ENCODE peak calls at places on chromosomes 2 and 18, in eight cellular contexts. One of them, this sample, is unnamed.

GRCh38 chr2:74502720-74503505 is 3.5 kb upstream of the LBX2 start:
- DNase-seq in Peyer's patch: peak; percentile 93
- DNase-seq in lower lobe of right lung: peak; percentile 87
- DNase-seq in neuronal stem cell: no peak
- DNase-seq in stomach: peak; percentile 87
- DNase-seq in astrocyte: peak; percentile 67
- DNase-seq in uterus: peak; percentile 61
- DNase-seq in GM23248: peak; percentile 93
- DNase-seq in this sample: no peak

GRCh38 chr2:47767880-47768609 is 14.9 kb upstream of the MSH6 start:
- DNase-seq in Peyer's patch: peak; percentile 85
- DNase-seq in uterus: peak; percentile 58
- DNase-seq in neuronal stem cell: peak; percentile 59
- DNase-seq in GM23248: peak; percentile 54
- DNase-seq in lower lobe of right lung: peak; percentile 82
- DNase-seq in astrocyte: no peak
- DNase-seq in stomach: peak; percentile 77
- DNase-seq in this sample: peak; percentile 68

GRCh38 chr2:203804070-203804469 is 63.5 kb upstream of the CTLA4 start:
- DNase-seq in Peyer's patch: no peak
- DNase-seq in uterus: no peak
- DNase-seq in stomach: no peak
- DNase-seq in astrocyte: peak; percentile 100
- DNase-seq in neuronal stem cell: no peak
- DNase-seq in lower lobe of right lung: no peak
- DNase-seq in GM23248: peak; percentile 99
- DNase-seq in this sample: peak; percentile 35

GRCh38 chr2:19861771-19862170 is 40.0 kb downstream of the TTC32 start:
- DNase-seq in neuronal stem cell: no peak
- DNase-seq in lower lobe of right lung: no peak
- DNase-seq in GM23248: peak; percentile 71
- DNase-seq in stomach: no peak
- DNase-seq in astrocyte: peak; percentile 13
- DNase-seq in uterus: no peak
- DNase-seq in Peyer's patch: no peak
- DNase-seq in this sample: no peak

GRCh38 chr2:96521219-96521618 is 15.3 kb upstream of the ARID5A start:
- DNase-seq in lower lobe of right lung: no peak
- DNase-seq in neuronal stem cell: no peak
- DNase-seq in Peyer's patch: no peak
- DNase-seq in stomach: no peak
- DNase-seq in GM23248: no peak
- DNase-seq in astrocyte: no peak
- DNase-seq in uterus: no peak
- DNase-seq in this sample: no peak

GRCh38 chr2:200159829-200160781 is 146.4 kb upstream of the SPATS2L start:
- DNase-seq in uterus: no peak
- DNase-seq in neuronal stem cell: no peak
- DNase-seq in lower lobe of right lung: no peak
- DNase-seq in stomach: no peak
- DNase-seq in astrocyte: peak; percentile 67
- DNase-seq in GM23248: peak; percentile 63
- DNase-seq in Peyer's patch: no peak
- DNase-seq in this sample: no peak

GRCh38 chr2:235747868-235748144 is 254.0 kb downstream of the AGAP1 start:
- DNase-seq in uterus: no peak
- DNase-seq in Peyer's patch: no peak
- DNase-seq in GM23248: peak; percentile 58
- DNase-seq in lower lobe of right lung: no peak
- DNase-seq in neuronal stem cell: no peak
- DNase-seq in stomach: no peak
- DNase-seq in astrocyte: no peak
- DNase-seq in this sample: no peak

GRCh38 chr2:138742446-138743057 is 37.6 kb downstream of the NXPH2 start:
- DNase-seq in uterus: no peak
- DNase-seq in astrocyte: no peak
- DNase-seq in stomach: no peak
- DNase-seq in GM23248: no peak
- DNase-seq in Peyer's patch: no peak
- DNase-seq in lower lobe of right lung: no peak
- DNase-seq in neuronal stem cell: no peak
- DNase-seq in this sample: no peak

GRCh38 chr2:224103603-224104002 is 64.5 kb upstream of the SERPINE2 start:
- DNase-seq in Peyer's patch: no peak
- DNase-seq in neuronal stem cell: no peak
- DNase-seq in lower lobe of right lung: no peak
- DNase-seq in astrocyte: no peak
- DNase-seq in uterus: no peak
- DNase-seq in stomach: no peak
- DNase-seq in GM23248: no peak
- DNase-seq in this sample: no peak

GRCh38 chr2:70143314-70144150 is 47.3 kb downstream of the C2orf42 start:
- DNase-seq in GM23248: peak; percentile 61
- DNase-seq in neuronal stem cell: no peak
- DNase-seq in Peyer's patch: peak; percentile 73
- DNase-seq in stomach: peak; percentile 60
- DNase-seq in uterus: peak; percentile 67
- DNase-seq in astrocyte: peak; percentile 25
- DNase-seq in lower lobe of right lung: peak; percentile 52
- DNase-seq in this sample: peak; percentile 25

GRCh38 chr2:101190753-101191516 is 39.8 kb upstream of the TBC1D8 start:
- DNase-seq in stomach: no peak
- DNase-seq in Peyer's patch: no peak
- DNase-seq in GM23248: peak; percentile 19
- DNase-seq in uterus: no peak
- DNase-seq in lower lobe of right lung: no peak
- DNase-seq in astrocyte: no peak
- DNase-seq in neuronal stem cell: no peak
- DNase-seq in this sample: no peak

GRCh38 chr2:178796079-178796677 is 11.0 kb downstream of the TTN start:
- DNase-seq in uterus: no peak
- DNase-seq in astrocyte: peak; percentile 35
- DNase-seq in lower lobe of right lung: no peak
- DNase-seq in GM23248: peak; percentile 67
- DNase-seq in Peyer's patch: no peak
- DNase-seq in stomach: no peak
- DNase-seq in neuronal stem cell: peak; percentile 11
- DNase-seq in this sample: no peak

GRCh38 chr2:145184741-145185671 is 665.1 kb upstream of the ZEB2 start:
- DNase-seq in neuronal stem cell: no peak
- DNase-seq in Peyer's patch: no peak
- DNase-seq in GM23248: peak; percentile 75
- DNase-seq in uterus: no peak
- DNase-seq in stomach: no peak
- DNase-seq in lower lobe of right lung: no peak
- DNase-seq in astrocyte: peak; percentile 73
- DNase-seq in this sample: no peak

GRCh38 chr2:105929506-105929905 is 184.8 kb downstream of the NCK2 start:
- DNase-seq in GM23248: peak; percentile 4
- DNase-seq in Peyer's patch: peak; percentile 78
- DNase-seq in lower lobe of right lung: no peak
- DNase-seq in stomach: peak; percentile 26
- DNase-seq in uterus: no peak
- DNase-seq in neuronal stem cell: no peak
- DNase-seq in astrocyte: no peak
- DNase-seq in this sample: peak; percentile 59

GRCh38 chr2:205086689-205087088 is 541.4 kb downstream of the PARD3B start:
- DNase-seq in stomach: no peak
- DNase-seq in GM23248: peak; percentile 18
- DNase-seq in astrocyte: peak; percentile 9
- DNase-seq in neuronal stem cell: no peak
- DNase-seq in uterus: no peak
- DNase-seq in lower lobe of right lung: no peak
- DNase-seq in Peyer's patch: no peak
- DNase-seq in this sample: no peak

GRCh38 chr2:190862591-190862991 is 18.0 kb upstream of the GLS start:
- DNase-seq in neuronal stem cell: no peak
- DNase-seq in Peyer's patch: no peak
- DNase-seq in GM23248: peak; percentile 63
- DNase-seq in uterus: no peak
- DNase-seq in stomach: no peak
- DNase-seq in astrocyte: peak; percentile 57
- DNase-seq in lower lobe of right lung: no peak
- DNase-seq in this sample: no peak

GRCh38 chr2:120243211-120243610 is 9.4 kb upstream of the RALB start:
- DNase-seq in Peyer's patch: peak; percentile 59
- DNase-seq in neuronal stem cell: no peak
- DNase-seq in astrocyte: peak; percentile 28
- DNase-seq in GM23248: peak; percentile 60
- DNase-seq in uterus: no peak
- DNase-seq in lower lobe of right lung: no peak
- DNase-seq in stomach: no peak
- DNase-seq in this sample: no peak

GRCh38 chr18:62388855-62389760 is 64.0 kb downstream of the TNFRSF11A start:
- DNase-seq in stomach: no peak
- DNase-seq in Peyer's patch: no peak
- DNase-seq in GM23248: peak; percentile 15
- DNase-seq in lower lobe of right lung: no peak
- DNase-seq in astrocyte: no peak
- DNase-seq in uterus: no peak
- DNase-seq in neuronal stem cell: no peak
- DNase-seq in this sample: no peak

GRCh38 chr2:1136071-1136470 is 185.4 kb downstream of the SNTG2 start:
- DNase-seq in lower lobe of right lung: no peak
- DNase-seq in astrocyte: no peak
- DNase-seq in neuronal stem cell: no peak
- DNase-seq in stomach: no peak
- DNase-seq in GM23248: peak; percentile 40
- DNase-seq in Peyer's patch: no peak
- DNase-seq in uterus: no peak
- DNase-seq in this sample: no peak

GRCh38 chr2:234705108-234705507 is 208.2 kb upstream of the ARL4C start:
- DNase-seq in uterus: no peak
- DNase-seq in astrocyte: peak; percentile 97
- DNase-seq in neuronal stem cell: no peak
- DNase-seq in lower lobe of right lung: no peak
- DNase-seq in stomach: no peak
- DNase-seq in Peyer's patch: no peak
- DNase-seq in GM23248: peak; percentile 86
- DNase-seq in this sample: no peak

GRCh38 chr2:36423172-36423571 is 67.6 kb downstream of the CRIM1 start:
- DNase-seq in stomach: no peak
- DNase-seq in Peyer's patch: no peak
- DNase-seq in uterus: no peak
- DNase-seq in neuronal stem cell: no peak
- DNase-seq in lower lobe of right lung: no peak
- DNase-seq in astrocyte: no peak
- DNase-seq in GM23248: no peak
- DNase-seq in this sample: no peak

GRCh38 chr18:60675801-60676200 is 303.2 kb upstream of the MC4R start:
- DNase-seq in GM23248: no peak
- DNase-seq in stomach: peak; percentile 64
- DNase-seq in neuronal stem cell: no peak
- DNase-seq in astrocyte: no peak
- DNase-seq in lower lobe of right lung: no peak
- DNase-seq in uterus: no peak
- DNase-seq in Peyer's patch: no peak
- DNase-seq in this sample: no peak

GRCh38 chr2:44546469-44547127 is 184.9 kb downstream of the CAMKMT start:
- DNase-seq in neuronal stem cell: no peak
- DNase-seq in uterus: no peak
- DNase-seq in stomach: no peak
- DNase-seq in lower lobe of right lung: no peak
- DNase-seq in Peyer's patch: no peak
- DNase-seq in astrocyte: no peak
- DNase-seq in GM23248: no peak
- DNase-seq in this sample: no peak

GRCh38 chr2:71710367-71710766 is 257.0 kb downstream of the DYSF start:
- DNase-seq in neuronal stem cell: no peak
- DNase-seq in stomach: no peak
- DNase-seq in GM23248: no peak
- DNase-seq in astrocyte: no peak
- DNase-seq in Peyer's patch: no peak
- DNase-seq in uterus: no peak
- DNase-seq in lower lobe of right lung: no peak
- DNase-seq in this sample: no peak
- H3K4me1 ChIP-seq in neuronal stem cell: no peaks in the 10 kb centered on the region
- H3K4me1 ChIP-seq in stomach: no peaks in the 10 kb centered on the region
- H3K4me1 ChIP-seq in GM23248: no peaks in the 10 kb centered on the region
- H3K4me1 ChIP-seq in astrocyte: peaks cover 10% of the 10 kb centered on the region
- H3K4me1 ChIP-seq in Peyer's patch: peaks cover 10% of the 10 kb centered on the region
- H3K4me1 ChIP-seq in uterus: no peaks in the 10 kb centered on the region
- H3K4me1 ChIP-seq in lower lobe of right lung: no peaks in the 10 kb centered on the region
- H3K4me1 ChIP-seq in this sample: no peaks in the 10 kb centered on the region

DNA sequence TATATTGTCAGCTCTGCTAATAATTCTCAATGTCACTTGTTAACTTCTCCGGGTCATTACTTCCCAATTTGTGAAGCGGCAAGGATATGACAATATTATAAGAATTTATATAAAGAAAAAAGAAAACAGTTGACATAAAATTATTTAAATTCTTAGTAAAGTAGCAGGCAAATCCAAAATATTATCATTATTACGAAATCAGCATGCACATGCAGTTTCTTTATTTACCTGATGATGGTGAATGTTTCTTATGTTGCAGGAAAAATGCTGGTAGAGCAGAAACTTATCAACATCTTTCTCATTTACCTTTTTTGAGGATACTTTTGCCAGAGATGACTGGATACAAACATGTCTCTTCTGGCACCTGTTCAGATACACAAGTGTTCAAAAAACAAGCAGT is 38.1 kb downstream of the SRBD1 start:
- DNase-seq in astrocyte: no peak
- DNase-seq in lower lobe of right lung: no peak
- DNase-seq in GM23248: no peak
- DNase-seq in stomach: no peak
- DNase-seq in Peyer's patch: no peak
- DNase-seq in uterus: no peak
- DNase-seq in neuronal stem cell: no peak
- DNase-seq in this sample: no peak
- H3K27ac ChIP-seq in astrocyte: no peak overlapping the region
- H3K27ac ChIP-seq in lower lobe of right lung: no peak overlapping the region
- H3K27ac ChIP-seq in GM23248: no peak overlapping the region
- H3K27ac ChIP-seq in stomach: no peak overlapping the region
- H3K27ac ChIP-seq in Peyer's patch: no peak overlapping the region
- H3K27ac ChIP-seq in uterus: no peak overlapping the region
- H3K27ac ChIP-seq in neuronal stem cell: no peak overlapping the region
- H3K27ac ChIP-seq in this sample: no peak overlapping the region

GRCh38 chr2:113784823-113785744 is 28.6 kb upstream of the SLC35F5 start:
- DNase-seq in uterus: no peak
- DNase-seq in stomach: peak; percentile 50
- DNase-seq in astrocyte: no peak
- DNase-seq in neuronal stem cell: no peak
- DNase-seq in lower lobe of right lung: no peak
- DNase-seq in Peyer's patch: no peak
- DNase-seq in GM23248: peak; percentile 17
- DNase-seq in this sample: no peak
- H3K9me3 ChIP-seq in uterus: no peaks in the 10 kb centered on the region
- H3K9me3 ChIP-seq in stomach: no peaks in the 10 kb centered on the region
- H3K9me3 ChIP-seq in astrocyte: no peaks in the 10 kb centered on the region
- H3K9me3 ChIP-seq in neuronal stem cell: no peaks in the 10 kb centered on the region
- H3K9me3 ChIP-seq in lower lobe of right lung: no peaks in the 10 kb centered on the region
- H3K9me3 ChIP-seq in Peyer's patch: no peaks in the 10 kb centered on the region
- H3K9me3 ChIP-seq in GM23248: no peaks in the 10 kb centered on the region
- H3K9me3 ChIP-seq in this sample: no peaks in the 10 kb centered on the region

DNA sequence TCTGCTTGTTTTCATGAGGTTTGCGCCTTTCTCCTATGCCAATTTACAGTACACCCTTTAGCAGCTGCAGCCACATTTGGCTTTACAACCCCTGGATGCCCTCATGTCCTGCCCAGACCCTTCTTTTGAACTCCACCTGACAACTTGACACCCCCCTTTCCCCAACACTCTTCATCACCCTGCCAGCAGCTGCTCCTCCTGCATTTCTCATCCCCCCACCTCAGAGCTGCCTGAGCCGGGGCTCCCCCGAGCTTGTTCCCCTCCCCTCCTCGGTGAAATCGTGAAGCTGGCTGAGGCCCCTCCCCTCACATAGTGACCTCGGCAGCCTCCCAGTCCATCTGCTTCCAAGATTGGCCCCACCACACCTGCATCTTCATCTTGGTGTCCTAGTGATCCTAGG is 40.5 kb downstream of the LRRFIP1 start:
- DNase-seq in uterus: no peak
- DNase-seq in astrocyte: no peak
- DNase-seq in lower lobe of right lung: no peak
- DNase-seq in Peyer's patch: no peak
- DNase-seq in stomach: no peak
- DNase-seq in GM23248: no peak
- DNase-seq in neuronal stem cell: no peak
- DNase-seq in this sample: no peak
- H3K4me1 ChIP-seq in uterus: peaks cover 15% of the 10 kb centered on the region
- H3K4me1 ChIP-seq in astrocyte: peaks cover 24% of the 10 kb centered on the region
- H3K4me1 ChIP-seq in lower lobe of right lung: peaks cover 12% of the 10 kb centered on the region
- H3K4me1 ChIP-seq in Peyer's patch: peaks cover 21% of the 10 kb centered on the region
- H3K4me1 ChIP-seq in stomach: peaks cover 11% of the 10 kb centered on the region
- H3K4me1 ChIP-seq in GM23248: peaks cover 27% of the 10 kb centered on the region
- H3K4me1 ChIP-seq in neuronal stem cell: peaks cover 37% of the 10 kb centered on the region
- H3K4me1 ChIP-seq in this sample: peaks cover 4% of the 10 kb centered on the region